ENCODE peak calls at places on chromosomes 12 and 14, in ten cellular contexts. One of them, this sample, is unnamed.

GRCh38 chr12:46660719-46661118 is 165.1 kb downstream of the SLC38A4 start:
- DNase-seq in body of pancreas: no peak
- DNase-seq in AG04450: no peak
- DNase-seq in left lung: no peak
- DNase-seq in psoas muscle: no peak
- DNase-seq in stomach: no peak
- DNase-seq in tibial nerve: no peak
- DNase-seq in MM.1S: no peak
- DNase-seq in brain microvascular endothelial cell: no peak
- DNase-seq in heart left ventricle: no peak
- DNase-seq in this sample: no peak

GRCh38 chr14:64040044-64040443 is 187.2 kb downstream of the SYNE2 start:
- DNase-seq in brain microvascular endothelial cell: no peak
- DNase-seq in body of pancreas: no peak
- DNase-seq in tibial nerve: no peak
- DNase-seq in heart left ventricle: no peak
- DNase-seq in left lung: no peak
- DNase-seq in MM.1S: no peak
- DNase-seq in AG04450: peak; percentile 10
- DNase-seq in psoas muscle: no peak
- DNase-seq in stomach: no peak
- DNase-seq in this sample: peak; percentile 29

GRCh38 chr12:104534162-104534856 is 77.6 kb downstream of the CHST11 start:
- DNase-seq in heart left ventricle: no peak
- DNase-seq in brain microvascular endothelial cell: no peak
- DNase-seq in left lung: no peak
- DNase-seq in AG04450: no peak
- DNase-seq in psoas muscle: no peak
- DNase-seq in body of pancreas: peak; percentile 32
- DNase-seq in MM.1S: no peak
- DNase-seq in stomach: no peak
- DNase-seq in tibial nerve: no peak
- DNase-seq in this sample: no peak

GRCh38 chr12:54304187-54304810 is 3.5 kb upstream of the NFE2 start:
- DNase-seq in brain microvascular endothelial cell: no peak
- DNase-seq in MM.1S: no peak
- DNase-seq in stomach: peak; percentile 88
- DNase-seq in tibial nerve: peak; percentile 76
- DNase-seq in AG04450: no peak
- DNase-seq in heart left ventricle: peak; percentile 74
- DNase-seq in left lung: peak; percentile 93
- DNase-seq in body of pancreas: peak; percentile 81
- DNase-seq in psoas muscle: peak; percentile 69
- DNase-seq in this sample: peak; percentile 72

GRCh38 chr12:11879306-11879705 is 191.4 kb upstream of the BCL2L14 start:
- DNase-seq in psoas muscle: no peak
- DNase-seq in tibial nerve: no peak
- DNase-seq in left lung: no peak
- DNase-seq in body of pancreas: no peak
- DNase-seq in AG04450: peak; percentile 18
- DNase-seq in MM.1S: no peak
- DNase-seq in stomach: no peak
- DNase-seq in brain microvascular endothelial cell: no peak
- DNase-seq in heart left ventricle: no peak
- DNase-seq in this sample: peak; percentile 26

GRCh38 chr14:77186911-77187648 is 5.5 kb downstream of the TMEM63C start:
- DNase-seq in psoas muscle: peak; percentile 26
- DNase-seq in stomach: peak; percentile 47
- DNase-seq in left lung: peak; percentile 36
- DNase-seq in body of pancreas: peak; percentile 83
- DNase-seq in MM.1S: no peak
- DNase-seq in heart left ventricle: peak; percentile 41
- DNase-seq in brain microvascular endothelial cell: no peak
- DNase-seq in AG04450: no peak
- DNase-seq in tibial nerve: no peak
- DNase-seq in this sample: peak; percentile 80

GRCh38 chr14:72646861-72647528 is 246.9 kb downstream of the DPF3 start:
- DNase-seq in body of pancreas: no peak
- DNase-seq in AG04450: no peak
- DNase-seq in tibial nerve: no peak
- DNase-seq in left lung: no peak
- DNase-seq in psoas muscle: no peak
- DNase-seq in brain microvascular endothelial cell: no peak
- DNase-seq in MM.1S: no peak
- DNase-seq in heart left ventricle: no peak
- DNase-seq in stomach: no peak
- DNase-seq in this sample: no peak

GRCh38 chr12:121795029-121795977 is 1.8 kb upstream of the RHOF start:
- DNase-seq in MM.1S: peak; percentile 50
- DNase-seq in heart left ventricle: peak; percentile 91
- DNase-seq in body of pancreas: peak; percentile 94
- DNase-seq in tibial nerve: peak; percentile 96
- DNase-seq in left lung: peak; percentile 89
- DNase-seq in brain microvascular endothelial cell: peak; percentile 73
- DNase-seq in AG04450: no peak
- DNase-seq in stomach: peak; percentile 94
- DNase-seq in psoas muscle: peak; percentile 90
- DNase-seq in this sample: peak; percentile 71

GRCh38 chr12:113136128-113136989 is 798 bp upstream of the RASAL1 start:
- DNase-seq in body of pancreas: peak; percentile 43
- DNase-seq in stomach: peak; percentile 50
- DNase-seq in MM.1S: no peak
- DNase-seq in heart left ventricle: no peak
- DNase-seq in left lung: no peak
- DNase-seq in psoas muscle: no peak
- DNase-seq in brain microvascular endothelial cell: no peak
- DNase-seq in AG04450: no peak
- DNase-seq in tibial nerve: no peak
- DNase-seq in this sample: no peak
- H3K27me3 ChIP-seq in body of pancreas: no peaks in the 10 kb centered on the region
- H3K27me3 ChIP-seq in stomach: peaks cover 58% of the 10 kb centered on the region
- H3K27me3 ChIP-seq in MM.1S: no peaks in the 10 kb centered on the region
- H3K27me3 ChIP-seq in heart left ventricle: peaks cover 60% of the 10 kb centered on the region
- H3K27me3 ChIP-seq in left lung: peaks cover 51% of the 10 kb centered on the region
- H3K27me3 ChIP-seq in psoas muscle: peaks cover 5% of the 10 kb centered on the region
- H3K27me3 ChIP-seq in brain microvascular endothelial cell: peaks cover 2% of the 10 kb centered on the region
- H3K27me3 ChIP-seq in AG04450: peaks cover 5% of the 10 kb centered on the region
- H3K27me3 ChIP-seq in tibial nerve: no peaks in the 10 kb centered on the region
- H3K27me3 ChIP-seq in this sample: no peaks in the 10 kb centered on the region

GRCh38 chr14:56196274-56196673 is 78.1 kb downstream of the PELI2 start:
- DNase-seq in stomach: no peak
- DNase-seq in AG04450: peak; percentile 33
- DNase-seq in MM.1S: peak; percentile 21
- DNase-seq in heart left ventricle: no peak
- DNase-seq in psoas muscle: no peak
- DNase-seq in brain microvascular endothelial cell: no peak
- DNase-seq in tibial nerve: no peak
- DNase-seq in left lung: no peak
- DNase-seq in body of pancreas: no peak
- DNase-seq in this sample: no peak

GRCh38 chr14:56195727-56196126 is 77.5 kb downstream of the PELI2 start:
- DNase-seq in left lung: no peak
- DNase-seq in AG04450: no peak
- DNase-seq in heart left ventricle: peak; percentile 42
- DNase-seq in brain microvascular endothelial cell: no peak
- DNase-seq in tibial nerve: peak; percentile 21
- DNase-seq in psoas muscle: no peak
- DNase-seq in stomach: no peak
- DNase-seq in body of pancreas: peak; percentile 65
- DNase-seq in MM.1S: peak; percentile 90
- DNase-seq in this sample: no peak

GRCh38 chr14:56197150-56197549 is 78.9 kb downstream of the PELI2 start:
- DNase-seq in AG04450: no peak
- DNase-seq in brain microvascular endothelial cell: no peak
- DNase-seq in psoas muscle: no peak
- DNase-seq in MM.1S: no peak
- DNase-seq in stomach: no peak
- DNase-seq in body of pancreas: no peak
- DNase-seq in tibial nerve: no peak
- DNase-seq in heart left ventricle: no peak
- DNase-seq in left lung: no peak
- DNase-seq in this sample: no peak

GRCh38 chr14:56195219-56195618 is 77.0 kb downstream of the PELI2 start:
- DNase-seq in psoas muscle: no peak
- DNase-seq in stomach: no peak
- DNase-seq in MM.1S: no peak
- DNase-seq in AG04450: no peak
- DNase-seq in body of pancreas: no peak
- DNase-seq in brain microvascular endothelial cell: no peak
- DNase-seq in left lung: no peak
- DNase-seq in tibial nerve: no peak
- DNase-seq in heart left ventricle: no peak
- DNase-seq in this sample: no peak

DNA sequence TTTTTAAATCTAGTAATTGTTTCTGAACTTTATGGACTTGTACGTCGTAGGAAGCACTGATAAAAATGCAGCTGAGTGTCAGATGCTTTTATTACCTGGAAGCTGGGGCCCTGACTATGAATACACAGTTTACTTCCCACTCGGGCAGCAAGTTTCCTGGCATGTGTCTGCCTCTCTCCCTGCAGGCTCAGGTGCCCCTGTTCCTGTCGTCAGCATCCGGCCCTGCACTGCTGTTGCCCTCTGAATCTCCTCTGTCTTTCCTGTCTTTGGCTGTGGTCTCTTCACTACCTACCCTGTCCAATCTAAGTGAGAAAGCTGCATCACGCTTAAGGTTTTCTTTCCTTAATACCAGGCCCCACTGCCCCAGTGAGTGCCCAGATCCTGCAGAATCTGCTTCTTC is 75.9 kb downstream of the PELI2 start:
- DNase-seq in AG04450: no peak
- DNase-seq in tibial nerve: no peak
- DNase-seq in brain microvascular endothelial cell: no peak
- DNase-seq in left lung: no peak
- DNase-seq in stomach: no peak
- DNase-seq in heart left ventricle: no peak
- DNase-seq in MM.1S: no peak
- DNase-seq in psoas muscle: no peak
- DNase-seq in body of pancreas: no peak
- DNase-seq in this sample: no peak
- H3K4me3 ChIP-seq in AG04450: no peak overlapping the region
- H3K4me3 ChIP-seq in tibial nerve: no peak overlapping the region
- H3K4me3 ChIP-seq in brain microvascular endothelial cell: no peak overlapping the region
- H3K4me3 ChIP-seq in left lung: no peak overlapping the region
- H3K4me3 ChIP-seq in stomach: no peak overlapping the region
- H3K4me3 ChIP-seq in heart left ventricle: no peak overlapping the region
- H3K4me3 ChIP-seq in MM.1S: no peak overlapping the region
- H3K4me3 ChIP-seq in psoas muscle: no peak overlapping the region
- H3K4me3 ChIP-seq in body of pancreas: no peak overlapping the region
- H3K4me3 ChIP-seq in this sample: no peak overlapping the region

GRCh38 chr14:69667938-69668336 is 56.5 kb downstream of the SUSD6 start:
- DNase-seq in stomach: no peak
- DNase-seq in psoas muscle: no peak
- DNase-seq in MM.1S: no peak
- DNase-seq in brain microvascular endothelial cell: no peak
- DNase-seq in tibial nerve: no peak
- DNase-seq in left lung: no peak
- DNase-seq in heart left ventricle: no peak
- DNase-seq in AG04450: no peak
- DNase-seq in body of pancreas: no peak
- DNase-seq in this sample: no peak

GRCh38 chr14:69664865-69665526 is 53.6 kb downstream of the SUSD6 start:
- DNase-seq in stomach: no peak
- DNase-seq in psoas muscle: no peak
- DNase-seq in tibial nerve: no peak
- DNase-seq in left lung: no peak
- DNase-seq in body of pancreas: peak; percentile 46
- DNase-seq in MM.1S: no peak
- DNase-seq in heart left ventricle: peak; percentile 61
- DNase-seq in AG04450: no peak
- DNase-seq in brain microvascular endothelial cell: no peak
- DNase-seq in this sample: no peak

GRCh38 chr14:69665596-69665995 is 54.2 kb downstream of the SUSD6 start:
- DNase-seq in psoas muscle: no peak
- DNase-seq in stomach: no peak
- DNase-seq in tibial nerve: no peak
- DNase-seq in heart left ventricle: no peak
- DNase-seq in MM.1S: no peak
- DNase-seq in brain microvascular endothelial cell: no peak
- DNase-seq in AG04450: no peak
- DNase-seq in body of pancreas: no peak
- DNase-seq in left lung: no peak
- DNase-seq in this sample: no peak

GRCh38 chr14:69666112-69666511 is 54.7 kb downstream of the SUSD6 start:
- DNase-seq in MM.1S: no peak
- DNase-seq in body of pancreas: no peak
- DNase-seq in tibial nerve: no peak
- DNase-seq in AG04450: no peak
- DNase-seq in stomach: no peak
- DNase-seq in heart left ventricle: no peak
- DNase-seq in psoas muscle: no peak
- DNase-seq in left lung: no peak
- DNase-seq in brain microvascular endothelial cell: no peak
- DNase-seq in this sample: no peak

DNA sequence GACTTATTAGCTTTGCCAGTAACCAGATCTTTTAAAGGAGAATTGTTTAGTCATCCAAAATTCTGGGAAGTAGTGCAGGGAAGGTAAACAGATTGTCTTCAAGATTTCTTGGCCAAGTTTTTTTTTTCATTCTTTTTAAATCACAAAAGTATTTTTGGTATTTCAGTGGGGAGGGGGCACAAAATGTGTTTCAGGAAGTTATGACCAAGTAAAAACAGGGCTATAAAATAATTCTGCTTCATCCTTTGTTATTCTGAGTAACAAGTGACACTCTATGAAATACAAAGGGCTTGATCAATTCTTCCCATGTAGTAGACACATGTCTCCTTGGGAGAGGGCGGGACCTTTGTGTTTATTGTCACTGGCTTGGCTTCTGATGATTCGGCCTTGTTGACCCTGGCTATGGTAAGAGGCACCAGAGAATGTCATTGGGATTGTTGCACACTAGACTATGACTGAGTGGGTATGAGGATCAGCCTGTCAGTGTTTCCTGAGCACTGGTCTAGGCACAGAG is 55.4 kb downstream of the SUSD6 start:
- DNase-seq in psoas muscle: no peak
- DNase-seq in AG04450: no peak
- DNase-seq in brain microvascular endothelial cell: no peak
- DNase-seq in body of pancreas: no peak
- DNase-seq in left lung: no peak
- DNase-seq in tibial nerve: no peak
- DNase-seq in stomach: no peak
- DNase-seq in heart left ventricle: no peak
- DNase-seq in MM.1S: no peak
- DNase-seq in this sample: no peak
- TF ChIP-seq CTCF in psoas muscle: no peak
- TF ChIP-seq CTCF in AG04450: no peak
- TF ChIP-seq CTCF in brain microvascular endothelial cell: no peak
- TF ChIP-seq CTCF in body of pancreas: no peak
- TF ChIP-seq CTCF in left lung: no peak
- TF ChIP-seq CTCF in tibial nerve: no peak
- TF ChIP-seq CTCF in stomach: no peak
- TF ChIP-seq CTCF in heart left ventricle: no peak
- TF ChIP-seq CTCF in MM.1S: no peak
- TF ChIP-seq CTCF in this sample: no peak

GRCh38 chr14:99270491-99271287 is 1.3 kb downstream of the BCL11B start:
- DNase-seq in MM.1S: no peak
- DNase-seq in heart left ventricle: no peak
- DNase-seq in AG04450: no peak
- DNase-seq in body of pancreas: no peak
- DNase-seq in brain microvascular endothelial cell: no peak
- DNase-seq in tibial nerve: no peak
- DNase-seq in stomach: no peak
- DNase-seq in left lung: no peak
- DNase-seq in psoas muscle: no peak
- DNase-seq in this sample: no peak

GRCh38 chr14:99265571-99265970 is 6.4 kb downstream of the BCL11B start:
- DNase-seq in tibial nerve: no peak
- DNase-seq in psoas muscle: no peak
- DNase-seq in AG04450: no peak
- DNase-seq in MM.1S: no peak
- DNase-seq in left lung: no peak
- DNase-seq in heart left ventricle: no peak
- DNase-seq in stomach: no peak
- DNase-seq in brain microvascular endothelial cell: no peak
- DNase-seq in body of pancreas: no peak
- DNase-seq in this sample: no peak

GRCh38 chr14:99266181-99267178 is 5.5 kb downstream of the BCL11B start:
- DNase-seq in body of pancreas: peak; percentile 81
- DNase-seq in brain microvascular endothelial cell: peak; percentile 66
- DNase-seq in tibial nerve: peak; percentile 72
- DNase-seq in AG04450: peak; percentile 13
- DNase-seq in heart left ventricle: peak; percentile 76
- DNase-seq in MM.1S: peak; percentile 63
- DNase-seq in stomach: peak; percentile 79
- DNase-seq in left lung: peak; percentile 72
- DNase-seq in psoas muscle: peak; percentile 65
- DNase-seq in this sample: peak; percentile 50

GRCh38 chr14:99268776-99269510 is 3.1 kb downstream of the BCL11B start:
- DNase-seq in psoas muscle: no peak
- DNase-seq in tibial nerve: no peak
- DNase-seq in AG04450: no peak
- DNase-seq in stomach: no peak
- DNase-seq in brain microvascular endothelial cell: no peak
- DNase-seq in MM.1S: no peak
- DNase-seq in body of pancreas: no peak
- DNase-seq in heart left ventricle: no peak
- DNase-seq in left lung: no peak
- DNase-seq in this sample: no peak

DNA sequence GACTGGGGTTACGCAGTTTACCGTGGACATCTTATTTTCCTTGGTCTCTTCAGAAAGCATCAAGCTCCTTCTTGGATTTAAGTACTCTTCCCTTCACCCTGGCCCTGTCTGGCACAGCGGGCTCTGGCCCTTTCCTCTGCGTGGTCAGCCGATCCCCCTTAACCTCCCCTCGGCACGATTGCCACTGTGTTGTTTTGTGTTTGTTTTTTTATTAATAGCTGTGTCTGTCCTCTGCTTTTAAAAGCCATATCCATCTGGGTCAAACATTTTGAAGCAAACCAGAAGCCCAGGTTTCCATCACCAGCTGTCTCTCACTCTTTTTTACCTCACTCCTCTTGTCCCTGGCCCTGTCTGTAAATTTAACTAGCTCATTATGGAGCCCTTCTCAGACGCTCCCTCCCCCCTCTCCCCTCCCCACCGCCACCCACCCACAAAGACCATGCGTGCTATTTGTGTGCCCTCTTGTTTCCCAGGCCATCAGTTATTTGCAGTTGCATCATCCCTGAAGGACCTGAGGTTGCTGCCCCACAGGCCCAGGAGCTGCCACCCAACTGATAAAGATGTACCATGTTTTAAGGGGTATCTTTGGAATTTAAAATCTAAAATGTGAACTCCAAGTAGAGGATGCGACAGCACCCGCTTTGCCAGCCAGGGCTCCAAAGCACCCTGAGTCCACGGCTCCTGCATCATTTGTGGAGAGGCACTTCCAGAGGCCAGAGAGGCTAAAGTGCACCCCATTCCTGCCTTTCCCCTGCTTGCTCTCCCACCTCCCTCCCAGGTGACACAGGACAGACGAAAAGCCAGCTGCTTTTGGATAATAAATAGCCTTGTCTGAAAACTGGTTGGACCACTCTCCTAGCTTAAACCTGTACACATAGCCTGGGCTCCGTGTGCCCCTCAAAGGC is 3.9 kb downstream of the BCL11B start:
- DNase-seq in MM.1S: no peak
- DNase-seq in brain microvascular endothelial cell: no peak
- DNase-seq in tibial nerve: no peak
- DNase-seq in psoas muscle: no peak
- DNase-seq in heart left ventricle: no peak
- DNase-seq in stomach: no peak
- DNase-seq in body of pancreas: no peak
- DNase-seq in left lung: no peak
- DNase-seq in AG04450: no peak
- DNase-seq in this sample: no peak
- H3K27me3 ChIP-seq in MM.1S: no peaks in the 10 kb centered on the region
- H3K27me3 ChIP-seq in brain microvascular endothelial cell: peaks cover 38% of the 10 kb centered on the region
- H3K27me3 ChIP-seq in tibial nerve: no peaks in the 10 kb centered on the region
- H3K27me3 ChIP-seq in psoas muscle: peaks cover 28% of the 10 kb centered on the region
- H3K27me3 ChIP-seq in heart left ventricle: peaks cover 96% of the 10 kb centered on the region
- H3K27me3 ChIP-seq in stomach: peaks cover 100% of the 10 kb centered on the region
- H3K27me3 ChIP-seq in body of pancreas: peaks cover 28% of the 10 kb centered on the region
- H3K27me3 ChIP-seq in left lung: peaks cover 100% of the 10 kb centered on the region
- H3K27me3 ChIP-seq in AG04450: peaks cover 28% of the 10 kb centered on the region
- H3K27me3 ChIP-seq in this sample: no peaks in the 10 kb centered on the region